ENCODE peak calls at places on chromosomes 11 and 22, in seven cellular contexts. Y is GM12865; T is effector memory CD8-positive, alpha-beta T cell; U is sigmoid colon; J is AG04450; W is fibroblast of the aortic adventitia; Q is Kasumi-1. X is an unnamed sample.

GRCh38 chr11:72278911-72279310 is 34.9 kb upstream of the PHOX2A start:
- DNase-seq in Q (no peak), W (peak), J (no peak), Y (no peak), T (no peak), U (no peak), X (no peak)

GRCh38 chr11:133579165-133580031 is 47.1 kb upstream of the OPCML start:
- DNase-seq in W (no peak), Q (no peak), U (no peak), J (no peak), T (no peak), Y (no peak), X (no peak)

GRCh38 chr11:48307760-48308386 is 1.9 kb downstream of the OR4S1 start:
- DNase-seq in U (no peak), W (peak), Y (peak), Q (peak), T (peak), J (peak), X (peak)

GRCh38 chr11:63761870-63762661 is 6.5 kb downstream of the ZFTA start:
- DNase-seq in Y (no peak), W (no peak), Q (no peak), U (peak), T (no peak), J (no peak), X (no peak)

GRCh38 chr11:25766332-25767015 is 565.5 kb upstream of the ANO3 start:
- DNase-seq in T (no peak), J (no peak), W (no peak), Y (no peak), U (no peak), Q (no peak), X (no peak)

GRCh38 chr22:47738472-47739013 is 976.1 kb downstream of the TBC1D22A start:
- DNase-seq in Q (no peak), U (no peak), J (no peak), Y (no peak), W (no peak), T (no peak), X (no peak)

GRCh38 chr22:40965936-40966557 is 14.9 kb downstream of the RBX1 start:
- DNase-seq in U (peak), T (no peak), J (no peak), Q (no peak), W (no peak), Y (no peak), X (no peak)

GRCh38 chr11:123519055-123519796 is 89.2 kb downstream of the GRAMD1B start:
- DNase-seq in U (no peak), T (no peak), Q (no peak), J (no peak), Y (no peak), W (peak), X (no peak)

GRCh38 chr11:2269601-2270321 is 627 bp downstream of the ASCL2 start:
- DNase-seq in U (no peak), T (peak), Q (no peak), J (peak), W (peak), Y (no peak), X (no peak)

GRCh38 chr22:49361164-49361563 is 466.5 kb downstream of the BRD1 start:
- DNase-seq in Y (no peak), W (no peak), Q (no peak), J (no peak), U (no peak), T (no peak), X (no peak)

GRCh38 chr22:29380032-29380781 is 8.2 kb downstream of the AP1B1 start:
- DNase-seq in U (no peak), Q (no peak), J (no peak), W (peak), Y (no peak), T (no peak), X (no peak)

GRCh38 chr22:34669001-34669400 is 397.0 kb upstream of the ISX start:
- DNase-seq in T (no peak), J (no peak), Y (no peak), Q (no peak), U (no peak), W (no peak), X (no peak)

GRCh38 chr22:11613898-11614755 is 3913.9 kb upstream of the OR11H1 start:
- DNase-seq in W (no peak), J (no peak), U (no peak), Q (no peak), Y (no peak), T (no peak), X (no peak)

GRCh38 chr22:44916281-44917231 is 93.2 kb downstream of the PHF21B start:
- DNase-seq in U (peak), J (no peak), T (no peak), W (no peak), Y (no peak), Q (no peak), X (no peak)

GRCh38 chr11:56932572-56933235 is 56.0 kb upstream of the OR5AK2 start:
- DNase-seq in J (no peak), W (peak), U (no peak), T (no peak), Y (no peak), Q (no peak), X (no peak)

GRCh38 chr22:33476206-33476605 is 418.0 kb upstream of the SYN3 start:
- DNase-seq in U (no peak), Q (no peak), Y (no peak), W (no peak), T (no peak), J (no peak), X (no peak)

GRCh38 chr11:23727821-23728220 is 769.0 kb upstream of the LUZP2 start:
- DNase-seq in Q (no peak), J (peak), Y (no peak), W (peak), T (no peak), U (no peak), X (no peak)

GRCh38 chr11:17590463-17590862 is 43.4 kb downstream of the OTOG start:
- DNase-seq in Q (no peak), J (no peak), W (no peak), T (no peak), Y (no peak), U (peak), X (no peak)

GRCh38 chr11:116691779-116692178 is 81.0 kb downstream of the BUD13 start:
- DNase-seq in W (peak), Y (peak), Q (peak), T (peak), J (no peak), U (peak), X (peak)

GRCh38 chr11:17767301-17767885 is 32.8 kb downstream of the KCNC1 start:
- DNase-seq in W (no peak), Y (no peak), Q (no peak), J (no peak), U (no peak), T (no peak), X (peak)

GRCh38 chr11:2768471-2769408 is 68.9 kb upstream of the KCNQ1OT1 start:
- DNase-seq in Y (no peak), W (peak), Q (no peak), T (no peak), U (peak), J (peak), X (no peak)

GRCh38 chr22:38623357-38623756 is 32.8 kb downstream of the FAM227A start:
- DNase-seq in T (no peak), Y (no peak), J (no peak), W (no peak), U (no peak), Q (no peak), X (no peak)

GRCh38 chr22:49735411-49736311 is 92.0 kb downstream of the BRD1 start:
- DNase-seq in Q (peak), U (peak), T (no peak), J (no peak), Y (no peak), W (no peak), X (peak)

GRCh38 chr11:62921573-62922188 is 518 bp upstream of the CHRM1 start:
- DNase-seq in J (no peak), Q (no peak), W (no peak), U (no peak), T (no peak), Y (no peak), X (no peak)

GRCh38 chr11:128302425-128303186 is 284.8 kb downstream of the ETS1 start:
- DNase-seq in J (no peak), Q (no peak), U (no peak), W (no peak), Y (peak), T (peak), X (no peak)

GRCh38 chr11:128156486-128156885 is 430.9 kb downstream of the ETS1 start:
- DNase-seq in W (no peak), T (no peak), U (no peak), Y (no peak), Q (no peak), J (no peak), X (no peak)

GRCh38 chr11:102462610-102463009 is 10.0 kb upstream of the TMEM123 start:
- DNase-seq in U (no peak), J (no peak), T (no peak), Y (no peak), W (no peak), Q (no peak), X (no peak)

GRCh38 chr11:63940786-63941185 is 2.0 kb downstream of the NAA40 start:
- DNase-seq in T (no peak), Y (no peak), U (no peak), W (no peak), Q (peak), J (no peak), X (peak)

GRCh38 chr22:25564979-25565677 is 653 bp downstream of the GRK3 start:
- DNase-seq in Y (peak), T (no peak), U (peak), J (no peak), W (no peak), Q (no peak), X (peak)

GRCh38 chr11:58070585-58070984 is 39.8 kb downstream of the OR6Q1 start:
- DNase-seq in U (no peak), J (no peak), W (no peak), T (no peak), Q (no peak), Y (no peak), X (no peak)

GRCh38 chr11:103384652-103385051 is 275.4 kb downstream of the DYNC2H1 start:
- DNase-seq in T (no peak), U (no peak), Y (no peak), W (no peak), J (no peak), Q (no peak), X (no peak)

GRCh38 chr11:124483422-124483821 is 37.9 kb upstream of the OR8B8 start:
- DNase-seq in U (no peak), Q (no peak), T (no peak), W (no peak), Y (no peak), J (no peak), X (peak)

GRCh38 chr11:35483131-35483800 is 42.1 kb downstream of the PAMR1 start:
- DNase-seq in Q (no peak), W (no peak), J (no peak), U (no peak), T (no peak), Y (no peak), X (no peak)

GRCh38 chr11:67433536-67434394 is 3.7 kb downstream of the PTPRCAP start:
- DNase-seq in T (no peak), Q (no peak), U (no peak), W (no peak), Y (peak), J (no peak), X (peak)

GRCh38 chr22:45309422-45310227 is at the start of gene FAM118A:
- DNase-seq in W (peak), T (peak), Y (peak), U (peak), J (peak), Q (peak), X (peak)

GRCh38 chr22:18965526-18966421 is 29.7 kb upstream of the PRODH start:
- DNase-seq in W (no peak), Q (no peak), T (no peak), Y (no peak), U (peak), J (no peak), X (no peak)

GRCh38 chr11:124987096-124987495 is 33.1 kb downstream of the CCDC15 start:
- DNase-seq in Y (no peak), J (no peak), Q (no peak), U (no peak), T (no peak), W (no peak), X (no peak)

GRCh38 chr11:103013426-103013825 is 57.9 kb upstream of the MMP13 start:
- DNase-seq in W (no peak), T (no peak), U (no peak), Y (no peak), Q (no peak), J (no peak), X (no peak)

GRCh38 chr11:65277878-65278277 is 16.1 kb downstream of the POLA2 start:
- DNase-seq in J (no peak), Y (no peak), Q (no peak), T (no peak), W (no peak), U (peak), X (no peak)

GRCh38 chr11:60939828-60940227 is 12.1 kb downstream of the SLC15A3 start:
- DNase-seq in Y (no peak), T (no peak), W (peak), U (no peak), Q (no peak), J (no peak), X (no peak)

X was measured in Karpas-422.